ENCODE peak calls at places on chromosomes 13 and 19, in six cellular contexts. N is HCT116, D is H1, K is HepG2, G is GM12878, U is K562. I is an unnamed sample.

GRCh38 chr19:38736036-38736412 is 8.2 kb downstream of the CAPN12 start:
- DNase-seq in D (peak; percentile 77), U (peak; percentile 73), N (no peak), K (no peak), G (no peak), I (no peak)

GRCh38 chr19:1046836-1047695 is 7.2 kb downstream of the ABCA7 start:
- DNase-seq in K (no peak), N (no peak), U (no peak), G (no peak), D (no peak), I (no peak)

GRCh38 chr13:43838909-43839308 is 40.6 kb downstream of the CCDC122 start:
- DNase-seq in G (no peak), N (no peak), K (no peak), U (no peak), D (no peak), I (no peak)

GRCh38 chr13:109959903-109960302 is 173.5 kb upstream of the IRS2 start:
- DNase-seq in G (no peak), N (no peak), K (no peak), D (no peak), U (no peak), I (no peak)

GRCh38 chr19:40213251-40213793 is 4.9 kb downstream of the TTC9B start:
- DNase-seq in N (no peak), U (no peak), G (no peak), K (no peak), D (no peak), I (no peak)

GRCh38 chr19:41753936-41754529 is 1.3 kb upstream of the CEACAM6 start:
- DNase-seq in N (peak; percentile 39), G (no peak), D (peak; percentile 79), U (peak; percentile 26), K (peak; percentile 14), I (no peak)

GRCh38 chr19:47797996-47798903 is 6.1 kb downstream of the TPRX1 start:
- DNase-seq in K (no peak), U (no peak), N (no peak), D (no peak), G (no peak), I (no peak)

GRCh38 chr19:6238256-6238642 is 41.5 kb downstream of the MLLT1 start:
- DNase-seq in K (no peak), U (peak; percentile 69), N (no peak), G (no peak), D (no peak), I (no peak)

GRCh38 chr19:45136507-45137178 is 24.1 kb downstream of the NKPD1 start:
- DNase-seq in K (no peak), N (no peak), U (no peak), G (no peak), D (no peak), I (no peak)

GRCh38 chr13:107881362-107881761 is 334.0 kb downstream of the LIG4 start:
- DNase-seq in U (no peak), G (no peak), K (no peak), N (no peak), D (no peak), I (no peak)
- H3K9ac ChIP-seq in U (no peak overlapping the region), G (no peak overlapping the region), K (no peak overlapping the region), N (no peak overlapping the region), D (no peak overlapping the region), I (no peak overlapping the region)

GRCh38 chr19:2552859-2553258 is 76.9 kb downstream of the GADD45B start:
- DNase-seq in N (no peak), K (no peak), D (no peak), U (no peak), G (peak; percentile 86), I (no peak)
- H3K4me3 ChIP-seq in N (peak overlapping the region; percentile 31), K (no peak overlapping the region), D (no peak overlapping the region), U (peak overlapping the region; percentile 0), G (peak overlapping the region; percentile 20), I (no peak overlapping the region)

GRCh38 chr13:48500652-48501197 is 32.2 kb downstream of the RCBTB2 start:
- DNase-seq in D (no peak), G (no peak), K (peak; percentile 41), N (no peak), U (no peak), I (no peak)
- TF ChIP-seq ZNF274 in D (no peak), G (no peak), K (no peak), N (no peak), U (no peak), I (no peak)

DNA sequence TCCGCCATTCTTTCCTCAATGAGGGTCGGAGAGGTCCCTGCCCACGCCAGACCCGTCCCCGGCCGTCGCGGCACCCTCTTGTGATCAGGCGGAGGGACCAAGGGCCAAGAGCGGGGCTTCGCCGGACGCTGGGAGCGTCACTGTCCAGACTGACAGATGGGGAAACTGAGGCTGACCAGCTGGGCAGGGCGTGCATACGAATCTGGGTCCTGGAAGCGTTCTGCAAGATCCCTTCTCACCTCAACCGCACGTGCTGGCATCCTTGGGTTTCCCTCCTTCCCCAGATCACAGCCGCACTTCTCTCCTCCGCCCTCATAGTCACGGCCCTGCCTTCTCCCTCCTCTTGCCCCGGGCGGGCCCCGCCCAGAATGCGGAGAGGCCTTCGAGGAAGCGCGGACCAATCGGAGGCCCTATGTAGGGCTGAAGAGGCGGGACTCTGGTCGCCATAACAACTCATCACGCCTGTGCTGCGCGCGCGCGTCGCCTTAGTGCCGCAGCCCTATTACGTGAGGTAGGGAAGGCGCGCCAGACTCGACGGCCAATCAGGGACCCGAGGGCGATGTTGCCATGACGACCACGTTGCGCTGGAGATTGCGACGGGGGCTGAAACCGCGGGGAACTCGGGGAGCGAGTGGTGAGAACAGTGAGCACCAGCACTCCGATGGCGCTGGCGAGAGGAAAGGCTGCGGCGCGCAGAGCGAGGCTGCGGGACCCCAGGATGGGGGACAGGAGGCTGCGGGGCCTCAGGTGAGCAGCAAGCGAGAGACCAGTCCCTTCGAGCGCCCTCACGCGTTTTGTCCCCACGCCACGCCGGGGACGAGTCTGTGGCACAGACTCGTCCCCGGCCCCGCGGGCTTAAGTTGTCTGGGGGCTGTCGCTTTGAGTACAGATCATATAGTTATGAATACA is 5.7 kb downstream of the RNF225 start:
- DNase-seq in D (peak; percentile 97), K (peak; percentile 98), U (peak; percentile 97), N (peak; percentile 99), G (peak; percentile 96), I (peak; percentile 96)
- H3K9ac ChIP-seq in D (peak overlapping the region; percentile 51), K (peak overlapping the region; percentile 71), U (peak overlapping the region; percentile 70), N (peak overlapping the region; percentile 86), G (peak overlapping the region; percentile 47), I (peak overlapping the region; percentile 95)

GRCh38 chr13:42225051-42225450 is 46.9 kb upstream of the AKAP11 start:
- DNase-seq in N (no peak), G (no peak), U (no peak), D (no peak), K (no peak), I (no peak)
- H3K4me3 ChIP-seq in N (no peak overlapping the region), G (no peak overlapping the region), U (no peak overlapping the region), D (no peak overlapping the region), K (no peak overlapping the region), I (no peak overlapping the region)

DNA sequence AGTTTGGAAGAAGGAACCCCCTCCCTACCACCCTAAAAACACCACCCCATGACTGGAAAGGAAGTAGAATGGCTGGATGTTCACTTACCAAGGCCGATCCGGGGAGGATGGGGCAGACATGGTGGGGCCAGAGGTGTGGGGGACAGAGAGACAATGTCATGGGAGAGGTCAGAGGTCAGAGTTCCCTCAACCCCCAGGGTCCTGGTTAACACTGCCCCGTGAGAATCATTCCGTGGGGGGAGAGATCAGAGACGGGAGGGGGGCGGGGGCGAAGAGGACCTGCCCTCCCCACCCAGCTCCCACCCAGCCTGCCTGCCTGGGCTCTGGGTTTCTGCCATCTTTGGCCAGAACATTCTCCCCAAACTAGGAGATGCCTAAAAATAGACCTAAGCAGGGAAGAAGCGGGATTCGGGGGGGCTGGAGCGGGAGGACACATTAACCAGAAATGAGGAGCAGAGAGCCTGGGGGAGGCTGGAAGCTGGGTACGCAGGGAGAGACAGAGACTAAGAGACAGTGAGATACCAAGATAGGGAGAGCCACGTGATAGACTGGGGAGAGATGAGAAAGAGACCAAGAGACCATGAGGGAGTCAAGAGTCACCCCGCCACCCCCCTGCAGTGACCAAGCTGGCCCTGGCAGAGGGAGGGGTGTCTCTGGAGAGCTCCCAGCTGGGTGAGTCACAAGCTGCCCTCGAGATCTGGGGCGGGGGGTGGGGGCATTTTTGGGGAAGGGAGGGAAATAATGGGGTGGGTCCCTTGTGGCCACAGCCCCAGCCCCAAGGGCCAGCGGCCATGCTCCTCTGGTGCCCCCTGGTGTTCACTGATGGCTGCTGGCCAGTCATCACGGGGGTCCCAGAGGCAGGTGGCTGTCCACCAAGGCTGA is 6.1 kb upstream of the KANK2 start:
- DNase-seq in D (peak; percentile 88), U (peak; percentile 96), N (no peak), G (no peak), K (peak; percentile 35), I (no peak)
- TF ChIP-seq ZNF274 in D (no peak), U (no peak), N (no peak), G (no peak), K (no peak), I (no peak)

GRCh38 chr13:25171170-25171516 is 945 bp downstream of the AMER2 start:
- DNase-seq in K (no peak), U (no peak), G (no peak), N (no peak), D (no peak), I (no peak)
- H3K9ac ChIP-seq in K (no peak overlapping the region), U (no peak overlapping the region), G (no peak overlapping the region), N (no peak overlapping the region), D (no peak overlapping the region), I (peak overlapping the region; percentile 64)

GRCh38 chr13:32124743-32125142 is 93.2 kb downstream of the FRY start:
- DNase-seq in U (no peak), N (no peak), D (no peak), G (no peak), K (no peak), I (no peak)

GRCh38 chr13:32126756-32127155 is 95.2 kb downstream of the FRY start:
- DNase-seq in D (no peak), G (no peak), K (no peak), U (no peak), N (no peak), I (no peak)

GRCh38 chr13:32126298-32126697 is 94.7 kb downstream of the FRY start:
- DNase-seq in D (no peak), U (no peak), N (no peak), K (no peak), G (no peak), I (no peak)

GRCh38 chr13:32125221-32125621 is 93.6 kb downstream of the FRY start:
- DNase-seq in G (no peak), D (no peak), K (no peak), N (no peak), U (no peak), I (no peak)

GRCh38 chr13:32125746-32126145 is 94.2 kb downstream of the FRY start:
- DNase-seq in D (no peak), N (no peak), G (no peak), U (no peak), K (no peak), I (no peak)
- H3K4me3 ChIP-seq in D (no peak overlapping the region), N (no peak overlapping the region), G (no peak overlapping the region), U (no peak overlapping the region), K (no peak overlapping the region), I (no peak overlapping the region)